ENCODE peak calls at places on chromosome 20, in four cellular contexts. U is central memory CD8-positive, alpha-beta T cell; G is T-cell; P is thoracic aorta. A is an unnamed sample.

GRCh38 chr20:62958388-62959100 is 6.0 kb downstream of the SLC17A9 start:
- DNase-seq in G (no peak), P (no peak), U (no peak), A (no peak)

GRCh38 chr20:1830240-1830639 is 65.0 kb upstream of the SIRPA start:
- DNase-seq in G (no peak), U (no peak), P (peak), A (peak)

GRCh38 chr20:35729283-35729807 is 12.7 kb downstream of the RBM39 start:
- DNase-seq in P (no peak), G (no peak), U (no peak), A (no peak)

GRCh38 chr20:41978246-41978790 is 360.1 kb upstream of the CHD6 start:
- DNase-seq in U (no peak), P (no peak), G (no peak), A (no peak)

GRCh38 chr20:39532205-39532604 is 570.1 kb downstream of the DHX35 start:
- DNase-seq in P (no peak), G (no peak), U (no peak), A (no peak)

GRCh38 chr20:33859157-33859695 is 48.1 kb downstream of the CHMP4B start:
- DNase-seq in U (no peak), G (peak), P (no peak), A (no peak)

GRCh38 chr20:42018979-42019378 is 400.8 kb upstream of the CHD6 start:
- DNase-seq in P (no peak), G (no peak), U (no peak), A (no peak)

GRCh38 chr20:46695888-46696287 is 6.6 kb upstream of the TP53RK start:
- DNase-seq in U (no peak), P (no peak), G (no peak), A (no peak)

GRCh38 chr20:34022154-34022842 is 28.6 kb downstream of the RALY start:
- DNase-seq in U (no peak), P (no peak), G (no peak), A (peak)

GRCh38 chr20:19830351-19830750 is 72.3 kb downstream of the RIN2 start:
- DNase-seq in P (no peak), U (no peak), G (no peak), A (peak)

GRCh38 chr20:50762435-50763201 is 31.2 kb downstream of the PARD6B start:
- DNase-seq in G (no peak), P (peak), U (no peak), A (peak)

GRCh38 chr20:25024171-25024570 is 31.6 kb upstream of the APMAP start:
- DNase-seq in U (no peak), G (no peak), P (no peak), A (no peak)

GRCh38 chr20:56691325-56691990 is 62.4 kb downstream of the TFAP2C start:
- DNase-seq in U (no peak), P (no peak), G (no peak), A (no peak)

GRCh38 chr20:49510562-49511117 is 28.2 kb upstream of the KCNB1 start:
- DNase-seq in P (no peak), U (no peak), G (no peak), A (peak)

GRCh38 chr20:50325215-50325614 is 134.6 kb downstream of the CEBPB start:
- DNase-seq in G (no peak), U (no peak), P (no peak), A (no peak)

GRCh38 chr20:44644384-44645131 is 6.9 kb downstream of the ADA start:
- DNase-seq in U (no peak), P (no peak), G (peak), A (peak)

GRCh38 chr20:46174469-46175126 is 56.5 kb downstream of the CD40 start:
- DNase-seq in P (no peak), U (peak), G (peak), A (peak)

GRCh38 chr20:62387219-62387913 is 463 bp downstream of the RPS21 start:
- DNase-seq in P (no peak), U (no peak), G (peak), A (no peak)

GRCh38 chr20:13638162-13638495 is 603 bp downstream of the TASP1 start:
- DNase-seq in G (no peak), P (no peak), U (no peak), A (no peak)

GRCh38 chr20:38950254-38950653 is 11.9 kb upstream of the DHX35 start:
- DNase-seq in U (no peak), G (no peak), P (no peak), A (no peak)

GRCh38 chr20:53183181-53183580 is 211.0 kb downstream of the TSHZ2 start:
- DNase-seq in P (no peak), G (no peak), U (no peak), A (no peak)

GRCh38 chr20:46994341-46994740 is 99.7 kb downstream of the EYA2 start:
- DNase-seq in G (no peak), U (no peak), P (no peak), A (no peak)

GRCh38 chr20:8974009-8974708 is 94.7 kb upstream of the PLCB4 start:
- DNase-seq in P (no peak), G (no peak), U (no peak), A (no peak)

GRCh38 chr20:36298795-36299339 is 7.3 kb upstream of the DLGAP4 start:
- DNase-seq in G (no peak), U (no peak), P (no peak), A (no peak)

GRCh38 chr20:51651921-51652549 is 109.5 kb upstream of the NFATC2 start:
- DNase-seq in P (no peak), G (no peak), U (no peak), A (no peak)

GRCh38 chr20:37229300-37229699 is 32.3 kb downstream of the GHRH start:
- DNase-seq in P (no peak), G (no peak), U (no peak), A (no peak)

GRCh38 chr20:31869942-31870702 is at the start of the genes DUSP15 and TTLL9:
- DNase-seq in G (no peak), U (no peak), P (no peak), A (peak)

GRCh38 chr20:51886891-51887608 is 84.7 kb upstream of the SALL4 start:
- DNase-seq in P (no peak), U (no peak), G (no peak), A (no peak)

GRCh38 chr20:10788877-10789276 is 115.1 kb upstream of the JAG1 start:
- DNase-seq in P (no peak), U (no peak), G (no peak), A (no peak)

GRCh38 chr20:51720854-51721253 is 47.3 kb downstream of the ATP9A start:
- DNase-seq in P (no peak), U (no peak), G (no peak), A (no peak)

GRCh38 chr20:16368645-16369292 is 204.5 kb downstream of the KIF16B start:
- DNase-seq in G (no peak), P (no peak), U (no peak), A (peak)

A was measured in ELR.